ENCODE peak calls at places on chromosomes 11 and 22, in six cellular contexts. Z is neuronal stem cell, Y is H9, V is H1, P is IMR-90, I is mesenchymal stem cell. J is an unnamed sample. For H3K4me1, the result is how much of the 10 kb centered on the place peaks cover.

GRCh38 chr22:26199665-26200064 is 30.4 kb downstream of the SEZ6L start:
- DNase-seq in P (no peak), Z (no peak), V (no peak), Y (peak), I (no peak), J (no peak)

GRCh38 chr11:13210424-13210823 is 67.2 kb upstream of the BMAL1 start:
- DNase-seq in V (peak), Z (peak), P (peak), Y (peak), I (peak), J (peak)

GRCh38 chr11:120514541-120515121 is 3.1 kb downstream of the GRIK4 start:
- DNase-seq in Y (no peak), Z (no peak), V (no peak), I (no peak), P (no peak), J (no peak)

GRCh38 chr11:71283960-71284359 is 31.6 kb upstream of the SHANK2 start:
- DNase-seq in Z (no peak), P (no peak), V (no peak), I (no peak), Y (peak), J (peak)

GRCh38 chr11:126942146-126942545 is 58.4 kb downstream of the KIRREL3 start:
- DNase-seq in V (no peak), Z (no peak), P (no peak), I (no peak), Y (no peak), J (no peak)

GRCh38 chr11:118202599-118203422 is 22.0 kb downstream of the JAML start:
- DNase-seq in P (no peak), V (no peak), Z (no peak), Y (no peak), I (no peak), J (no peak)

GRCh38 chr11:128324531-128325141 is 262.7 kb downstream of the ETS1 start:
- DNase-seq in Y (no peak), V (no peak), I (no peak), P (no peak), Z (no peak), J (peak)

GRCh38 chr11:33891714-33892327 is at the start of gene LMO2:
- DNase-seq in Y (no peak), P (no peak), Z (no peak), I (no peak), V (no peak), J (no peak)

GRCh38 chr11:69361048-69361447 is 67.1 kb downstream of the MYEOV start:
- DNase-seq in V (no peak), P (no peak), Z (no peak), Y (peak), I (no peak), J (no peak)

GRCh38 chr11:2277933-2278523 is 7.6 kb upstream of the ASCL2 start:
- DNase-seq in Z (no peak), I (no peak), Y (peak), P (no peak), V (no peak), J (no peak)

GRCh38 chr11:2569731-2570210 is 125.0 kb downstream of the KCNQ1 start:
- DNase-seq in P (no peak), Z (no peak), V (no peak), Y (no peak), I (no peak), J (no peak)

GRCh38 chr11:8023831-8024555 is 36.9 kb downstream of the EIF3F start:
- DNase-seq in P (peak), V (no peak), Z (no peak), I (no peak), Y (peak), J (peak)

GRCh38 chr11:79353706-79354105 is 87.1 kb downstream of the TENM4 start:
- DNase-seq in Z (no peak), V (no peak), P (peak), Y (no peak), I (no peak), J (no peak)

GRCh38 chr22:27905638-27906037 is 13.4 kb downstream of the PITPNB start:
- DNase-seq in V (no peak), I (no peak), Z (no peak), P (no peak), Y (no peak), J (no peak)

GRCh38 chr11:130737866-130738431 is 178.3 kb downstream of the SNX19 start:
- DNase-seq in I (peak), V (no peak), Y (no peak), Z (no peak), P (peak), J (no peak)

GRCh38 chr11:123055132-123055924 is 6.6 kb downstream of the HSPA8 start:
- DNase-seq in I (no peak), Y (peak), Z (no peak), P (no peak), V (no peak), J (peak)

GRCh38 chr11:65381721-65382035 is 768 bp downstream of the SLC25A45 start:
- DNase-seq in P (no peak), Y (no peak), I (peak), Z (no peak), V (no peak), J (peak)

GRCh38 chr11:114219559-114220349 is 76.4 kb upstream of the NNMT start:
- DNase-seq in V (no peak), Z (peak), P (peak), Y (no peak), I (peak), J (no peak)

GRCh38 chr22:44661070-44661469 is 40.9 kb upstream of the PRR5 start:
- DNase-seq in Z (no peak), V (no peak), I (peak), P (no peak), Y (peak), J (no peak)
- H3K4me1 ChIP-seq in Z (under half), V (under half), I (under half), P (under half), Y (under half), J (under half)

GRCh38 chr11:76892305-76892704 is 31.6 kb downstream of the ACER3 start:
- DNase-seq in P (no peak), V (no peak), Y (no peak), I (no peak), Z (no peak), J (no peak)

GRCh38 chr11:76891793-76892192 is 31.1 kb downstream of the ACER3 start:
- DNase-seq in V (no peak), I (no peak), Y (no peak), P (no peak), Z (no peak), J (no peak)

GRCh38 chr11:76891285-76891684 is 30.6 kb downstream of the ACER3 start:
- DNase-seq in P (no peak), V (no peak), Y (no peak), Z (no peak), I (no peak), J (peak)

GRCh38 chr11:76889414-76889975 is 28.8 kb downstream of the ACER3 start:
- DNase-seq in I (peak), Z (no peak), V (no peak), Y (no peak), P (no peak), J (no peak)

DNA sequence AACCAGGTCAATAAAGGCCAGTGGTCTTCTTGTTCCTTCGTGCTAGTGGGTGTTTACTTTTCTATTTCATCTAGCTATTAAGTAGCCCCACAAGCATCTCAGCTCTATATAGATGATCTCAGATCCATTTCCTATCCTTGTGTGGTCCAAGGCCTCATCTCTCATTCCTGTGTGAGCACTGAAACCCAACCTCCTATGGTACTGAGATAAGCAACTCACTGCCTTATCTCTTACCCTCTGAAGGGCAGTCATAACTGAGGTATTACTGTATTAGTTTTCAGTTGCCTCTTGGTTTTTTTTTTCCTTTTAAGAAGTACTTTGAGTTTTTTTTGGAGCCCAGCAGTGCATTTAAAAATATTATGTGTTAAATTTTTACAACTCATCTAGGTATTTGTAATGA is 28.3 kb downstream of the ACER3 start:
- DNase-seq in P (peak), V (no peak), Z (no peak), Y (no peak), I (no peak), J (peak)
- H4K91ac ChIP-seq in P (no peak), V (no peak), Z (no peak), Y (no peak), I (no peak), J (no peak)

GRCh38 chr11:72752088-72752914 is at the start of gene ARAP1:
- DNase-seq in Z (peak), I (peak), Y (peak), P (peak), V (no peak), J (peak)

GRCh38 chr11:72751293-72752087 is 718 bp downstream of the ARAP1 start:
- DNase-seq in Y (no peak), V (no peak), Z (no peak), P (no peak), I (no peak), J (no peak)

GRCh38 chr11:72750086-72750485 is 2.1 kb downstream of the ARAP1 start:
- DNase-seq in V (no peak), I (no peak), Z (no peak), P (no peak), Y (no peak), J (no peak)

GRCh38 chr11:72753341-72754148 is 1.3 kb upstream of the ARAP1 start:
- DNase-seq in Y (no peak), Z (no peak), V (no peak), P (no peak), I (no peak), J (no peak)

DNA sequence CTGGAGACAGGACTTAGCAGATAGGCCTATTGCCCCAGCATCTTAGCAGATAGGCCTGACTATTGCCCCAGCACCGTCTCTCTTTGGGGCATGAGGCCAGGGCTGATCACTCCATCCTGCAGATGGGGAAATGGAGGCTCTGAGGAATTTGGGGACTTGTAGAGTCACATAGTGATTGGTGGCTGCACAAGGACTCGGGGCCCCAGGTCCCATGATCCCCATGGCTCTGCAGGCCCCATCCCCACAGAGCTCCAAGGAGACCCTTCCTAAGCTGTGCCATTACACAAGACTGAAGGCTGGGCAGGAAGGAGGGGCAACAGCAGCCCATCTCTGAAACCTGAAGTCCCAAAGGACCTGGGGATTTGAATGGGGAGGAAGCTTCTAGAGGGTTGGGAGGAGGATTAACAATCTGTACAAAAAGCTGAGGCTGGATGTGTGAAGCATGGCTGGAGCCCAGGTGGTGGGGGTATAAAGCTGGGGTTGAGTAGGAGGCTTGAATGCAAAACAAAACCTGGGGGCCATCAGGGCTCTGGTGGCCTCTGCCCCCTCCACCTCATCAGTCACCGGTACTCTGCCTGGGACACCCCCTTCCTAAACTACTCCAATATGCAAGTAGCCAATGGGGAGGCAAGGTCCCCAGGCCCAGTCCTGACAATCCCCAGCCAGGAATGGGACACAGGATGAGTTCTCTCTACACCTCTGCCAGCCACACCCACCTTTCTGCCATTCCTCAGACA is 1.5 kb downstream of the ARAP1 start:
- DNase-seq in I (no peak), V (no peak), Z (no peak), P (no peak), Y (no peak), J (no peak)
- H3K9ac ChIP-seq in I (peak), V (no peak), Z (no peak), P (no peak), Y (no peak), J (no peak)

DNA sequence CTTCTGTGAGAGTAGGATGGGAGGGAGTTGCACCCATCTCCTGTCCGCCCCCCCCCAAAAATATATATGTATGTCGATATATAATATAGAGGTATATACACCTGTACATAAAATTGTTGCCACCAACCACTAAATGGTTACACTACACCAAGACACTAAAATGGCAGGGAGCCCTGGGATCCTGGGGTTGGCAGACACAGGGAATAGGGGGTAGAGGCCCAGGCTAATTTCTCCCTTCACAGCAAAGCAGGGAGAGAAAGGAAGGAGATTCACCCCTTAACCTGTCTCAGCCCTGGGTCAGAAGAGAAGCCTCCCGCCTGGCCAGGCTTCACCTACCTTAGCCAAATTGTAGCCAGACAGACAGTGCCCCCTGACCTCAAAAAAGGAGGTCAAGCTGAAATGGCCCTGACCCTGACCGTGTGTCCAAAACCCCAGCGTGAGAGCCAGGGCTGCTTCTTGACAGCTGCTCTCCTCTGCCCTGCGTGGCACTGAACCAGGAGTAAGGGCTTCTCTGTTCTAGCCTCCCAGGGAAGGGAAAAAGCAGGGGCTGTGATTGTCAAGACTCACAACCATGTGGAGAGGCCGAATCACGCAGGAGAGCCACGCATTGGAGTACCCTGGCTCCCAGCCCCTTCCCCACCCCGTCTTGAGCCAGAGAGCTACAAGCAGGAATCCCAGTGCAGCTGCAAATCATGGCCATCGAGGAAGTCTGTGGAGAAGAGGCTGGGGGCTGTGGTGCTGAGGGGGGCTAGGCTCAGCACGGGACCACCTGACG is 40.5 kb downstream of the SGSM3 start:
- DNase-seq in Z (no peak), V (no peak), P (no peak), I (no peak), Y (no peak), J (no peak)
- H3K4me1 ChIP-seq in Z (under half), V (under half), P (under half), I (under half), Y (under half), J (under half)